ENCODE peak calls at places on chromosomes 16 and 17, in eight cellular contexts. S is Peyer's patch, D is breast epithelium, U is uterus, P is vagina, V is tibial nerve, O is body of pancreas, R is gastrocnemius medialis. T is an unnamed sample.

GRCh38 chr17:79031996-79032875 is 8.3 kb downstream of the C1QTNF1 start:
- DNase-seq in U (peak), P (no peak), D (peak), O (no peak), V (no peak), R (no peak), S (peak), T (no peak)

GRCh38 chr16:72110662-72111615 is 17.3 kb downstream of the DHX38 start:
- DNase-seq in D (peak), R (no peak), O (no peak), V (no peak), S (no peak), P (peak), U (no peak), T (no peak)

GRCh38 chr17:13134106-13134505 is 116.3 kb upstream of the ELAC2 start:
- DNase-seq in O (no peak), P (no peak), R (no peak), D (no peak), U (no peak), S (no peak), V (no peak), T (no peak)

GRCh38 chr16:85717393-85718152 is 28.8 kb upstream of the GINS2 start:
- DNase-seq in O (peak), V (peak), P (no peak), D (peak), U (peak), R (peak), S (peak), T (peak)

GRCh38 chr16:24815052-24815451 is 30.7 kb upstream of the SLC5A11 start:
- DNase-seq in R (no peak), V (no peak), S (no peak), O (no peak), U (no peak), P (no peak), D (no peak), T (no peak)

GRCh38 chr17:42406602-42407288 is 16.3 kb downstream of the CAVIN1 start:
- DNase-seq in U (no peak), V (no peak), S (no peak), O (no peak), D (no peak), P (no peak), R (no peak), T (no peak)

GRCh38 chr16:88422733-88423447 is 30.2 kb upstream of the ZFPM1 start:
- DNase-seq in U (no peak), S (no peak), P (no peak), D (no peak), O (no peak), R (no peak), V (no peak), T (no peak)

GRCh38 chr17:76459674-76460073 is 6.7 kb upstream of the UBE2O start:
- DNase-seq in U (no peak), O (no peak), S (no peak), R (no peak), P (no peak), V (no peak), D (no peak), T (no peak)

GRCh38 chr16:25413962-25414361 is 156.3 kb upstream of the ZKSCAN2 start:
- DNase-seq in S (no peak), V (no peak), O (no peak), D (no peak), U (no peak), R (no peak), P (no peak), T (no peak)

GRCh38 chr17:8001976-8002645 is at the start of gene GUCY2D:
- DNase-seq in U (no peak), R (no peak), D (peak), V (no peak), O (no peak), S (peak), P (no peak), T (no peak)

GRCh38 chr16:27724491-27724878 is 174.5 kb downstream of the KATNIP start:
- DNase-seq in V (no peak), D (no peak), U (no peak), P (no peak), S (no peak), R (no peak), O (no peak), T (no peak)

GRCh38 chr17:16872836-16873653 is 98.9 kb downstream of the TNFRSF13B start:
- DNase-seq in U (peak), P (peak), S (peak), R (no peak), O (peak), D (peak), V (no peak), T (no peak)

GRCh38 chr17:1024076-1024475 is 27.1 kb downstream of the TIMM22 start:
- DNase-seq in U (no peak), O (no peak), D (no peak), S (no peak), P (no peak), R (no peak), V (no peak), T (no peak)

GRCh38 chr16:15548482-15548891 is 94.5 kb downstream of the MARF1 start:
- DNase-seq in D (no peak), V (no peak), S (no peak), R (no peak), P (no peak), U (no peak), O (no peak), T (no peak)

GRCh38 chr17:82602986-82603385 is 45.3 kb downstream of the WDR45B start:
- DNase-seq in U (no peak), O (no peak), P (no peak), D (no peak), V (no peak), R (no peak), S (no peak), T (peak)

GRCh38 chr17:4978720-4979119 is 8.8 kb downstream of the CAMTA2 start:
- DNase-seq in U (no peak), S (no peak), P (no peak), V (no peak), R (no peak), D (no peak), O (no peak), T (no peak)

GRCh38 chr16:11994187-11995119 is 17.9 kb downstream of the SNX29 start:
- DNase-seq in V (peak), P (no peak), D (no peak), S (peak), R (peak), O (no peak), U (no peak), T (peak)

GRCh38 chr16:55572439-55572838 is 6.0 kb downstream of the CAPNS2 start:
- DNase-seq in O (no peak), S (no peak), D (no peak), R (no peak), V (no peak), P (no peak), U (no peak), T (no peak)

GRCh38 chr17:35778641-35779196 is 16.7 kb downstream of the MMP28 start:
- DNase-seq in R (no peak), D (no peak), O (no peak), P (no peak), S (no peak), U (no peak), V (no peak), T (no peak)

DNA sequence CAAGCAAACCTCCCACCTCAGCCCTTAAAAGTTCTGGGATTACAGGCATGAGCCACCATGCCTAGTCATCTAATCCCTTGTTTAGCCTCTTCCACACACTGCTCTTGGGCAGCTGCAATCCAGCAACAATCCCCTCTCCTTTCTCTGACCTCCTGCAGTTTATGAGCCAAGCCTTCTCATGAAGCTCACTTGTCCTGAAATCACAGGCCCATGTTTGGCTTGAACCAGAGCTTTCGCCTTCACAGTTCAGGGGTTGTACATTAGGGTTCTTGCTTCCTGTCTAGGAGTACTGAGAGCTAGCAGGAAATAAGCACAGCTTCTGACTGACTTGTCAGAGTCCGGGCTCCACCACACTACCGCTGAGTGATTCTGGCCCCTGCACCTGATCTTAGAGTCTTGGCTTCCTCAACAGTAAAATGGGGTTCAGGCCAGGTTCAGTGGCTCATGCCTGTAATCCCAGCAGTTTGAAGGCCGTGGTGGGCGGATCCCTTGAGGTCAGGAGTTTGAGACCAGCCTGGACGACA is 16.3 kb downstream of the ERAL1 start:
- DNase-seq in R (no peak), P (no peak), S (peak), V (no peak), D (no peak), U (no peak), O (no peak), T (no peak)
- TF ChIP-seq POLR2A in R (no peak), P (no peak), S (no peak), V (no peak), D (no peak), U (no peak), O (no peak), T (no peak)

DNA sequence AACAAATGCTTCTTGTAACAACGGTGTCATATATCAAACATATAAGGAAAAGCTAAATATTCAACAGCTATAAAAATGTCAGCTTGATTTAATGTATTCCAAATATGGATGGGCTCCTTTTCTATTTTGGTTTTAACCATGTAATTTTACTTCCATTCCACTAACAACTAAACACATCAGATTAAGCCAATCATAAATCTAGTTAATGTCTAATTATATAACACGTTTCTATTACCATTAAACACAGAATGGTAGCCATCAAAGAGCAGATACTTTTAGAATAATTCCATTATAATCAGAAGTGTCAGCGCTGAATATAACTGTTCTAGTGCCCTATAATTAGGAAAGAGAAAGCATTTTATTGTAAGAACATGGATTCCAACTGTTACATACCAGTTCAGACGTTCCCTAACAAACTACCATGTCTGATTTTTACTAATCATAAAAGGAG is 10.0 kb downstream of the CMC2 start:
- DNase-seq in P (no peak), R (no peak), S (no peak), V (no peak), O (no peak), D (no peak), U (no peak), T (no peak)
- H3K4me3 ChIP-seq in P (peak), R (no peak), S (peak), V (no peak), O (no peak), D (no peak), U (no peak), T (no peak)

GRCh38 chr17:64216385-64217248 is 46.4 kb downstream of the TEX2 start:
- DNase-seq in O (peak), P (no peak), R (no peak), V (peak), U (peak), D (no peak), S (peak), T (peak)
- TF ChIP-seq CTCF in O (no peak), P (no peak), R (peak), V (no peak), U (no peak), D (no peak), S (no peak), T (peak)

GRCh38 chr16:641326-642188 is at the start of gene MCRIP2:
- DNase-seq in V (peak), O (peak), R (peak), S (peak), D (no peak), U (peak), P (no peak), T (peak)
- TF ChIP-seq POLR2A in V (no peak), O (peak), R (peak), S (peak), D (peak), U (no peak), P (peak), T (peak)

GRCh38 chr16:69563605-69564580 is 1.9 kb upstream of the NFAT5 start:
- DNase-seq in V (no peak), D (no peak), U (no peak), O (no peak), R (no peak), P (no peak), S (no peak), T (no peak)

GRCh38 chr16:69565611-69566436 is at the start of gene NFAT5:
- DNase-seq in P (no peak), D (peak), V (peak), R (peak), O (peak), U (peak), S (peak), T (peak)

GRCh38 chr16:69566437-69567030 is 768 bp downstream of the NFAT5 start:
- DNase-seq in R (peak), U (peak), P (no peak), D (peak), V (peak), S (peak), O (peak), T (peak)

GRCh38 chr16:69564845-69565610 is 738 bp upstream of the NFAT5 start:
- DNase-seq in V (no peak), R (no peak), P (no peak), D (no peak), U (no peak), S (no peak), O (no peak), T (no peak)

DNA sequence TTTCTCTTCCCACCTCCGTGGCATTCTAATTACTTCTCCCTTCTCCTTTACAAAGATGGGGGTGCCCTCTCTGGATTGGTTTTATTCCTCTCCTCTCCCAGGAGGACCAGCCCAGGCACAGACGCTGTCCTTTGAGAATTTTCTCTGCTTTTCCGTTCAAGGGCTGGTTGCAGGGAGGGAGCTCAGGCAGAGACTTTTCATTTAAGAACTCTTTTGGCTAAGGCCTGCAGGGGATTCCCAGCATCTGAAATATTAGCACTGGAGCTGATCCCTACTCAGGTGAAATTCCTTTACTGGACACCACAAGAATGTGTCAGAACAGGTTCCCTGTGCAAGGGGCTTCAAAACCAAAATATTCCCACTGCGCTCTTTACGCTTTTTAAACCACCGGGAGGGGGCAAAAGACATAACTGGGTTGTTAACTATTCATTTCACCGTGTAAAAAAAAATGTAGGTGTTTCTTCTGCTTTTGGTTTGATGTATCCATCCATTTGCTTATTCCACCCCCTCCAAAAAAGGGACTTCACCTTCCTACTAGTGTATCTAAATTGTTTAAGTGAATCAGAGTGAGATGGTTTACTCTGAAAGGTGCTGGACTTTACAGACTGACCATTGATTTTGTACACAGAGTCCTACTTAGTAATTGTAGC is 1.4 kb downstream of the NFAT5 start:
- DNase-seq in R (no peak), P (no peak), U (no peak), V (no peak), D (no peak), O (peak), S (no peak), T (no peak)
- H3K4me3 ChIP-seq in R (peak), P (peak), U (peak), V (peak), D (peak), O (peak), S (peak), T (peak)

T was measured in heart left ventricle.